ENCODE peak calls at places on chromosomes 13 and 19, in six cellular contexts. One of them, this sample, is unnamed.

GRCh38 chr13:46654956-46655726 is 102.2 kb downstream of the LRCH1 start:
- DNase-seq in Right ventricle myocardium superior: no peak
- DNase-seq in T follicular helper cell: no peak
- DNase-seq in RPMI8226: no peak
- DNase-seq in T-helper 17 cell: no peak
- DNase-seq in M059J: no peak
- DNase-seq in this sample: peak; percentile 38

GRCh38 chr19:7756258-7756657 is 6.8 kb upstream of the CLEC4M start:
- DNase-seq in T follicular helper cell: no peak
- DNase-seq in M059J: no peak
- DNase-seq in RPMI8226: no peak
- DNase-seq in T-helper 17 cell: no peak
- DNase-seq in Right ventricle myocardium superior: no peak
- DNase-seq in this sample: no peak

GRCh38 chr19:49857834-49858590 is 7.1 kb downstream of the PTOV1 start:
- DNase-seq in T follicular helper cell: no peak
- DNase-seq in RPMI8226: no peak
- DNase-seq in T-helper 17 cell: no peak
- DNase-seq in M059J: no peak
- DNase-seq in Right ventricle myocardium superior: no peak
- DNase-seq in this sample: no peak

GRCh38 chr19:27746691-27747380 is 1466.1 kb downstream of the UQCRFS1 start:
- DNase-seq in M059J: no peak
- DNase-seq in T follicular helper cell: no peak
- DNase-seq in Right ventricle myocardium superior: peak; percentile 61
- DNase-seq in RPMI8226: peak; percentile 10
- DNase-seq in T-helper 17 cell: no peak
- DNase-seq in this sample: peak; percentile 20

GRCh38 chr13:42814868-42815267 is 33.5 kb downstream of the FAM216B start:
- DNase-seq in T follicular helper cell: no peak
- DNase-seq in T-helper 17 cell: no peak
- DNase-seq in M059J: peak; percentile 75
- DNase-seq in RPMI8226: no peak
- DNase-seq in Right ventricle myocardium superior: no peak
- DNase-seq in this sample: peak; percentile 93

GRCh38 chr19:12687496-12688196 is at the start of gene GNG14:
- DNase-seq in T-helper 17 cell: no peak
- DNase-seq in Right ventricle myocardium superior: no peak
- DNase-seq in T follicular helper cell: no peak
- DNase-seq in M059J: no peak
- DNase-seq in RPMI8226: no peak
- DNase-seq in this sample: no peak

GRCh38 chr13:38045278-38046048 is 175.9 kb upstream of the TRPC4 start:
- DNase-seq in Right ventricle myocardium superior: no peak
- DNase-seq in T-helper 17 cell: no peak
- DNase-seq in RPMI8226: no peak
- DNase-seq in M059J: peak; percentile 37
- DNase-seq in T follicular helper cell: no peak
- DNase-seq in this sample: no peak

GRCh38 chr19:16381756-16382401 is 57.3 kb downstream of the KLF2 start:
- DNase-seq in T follicular helper cell: no peak
- DNase-seq in M059J: no peak
- DNase-seq in RPMI8226: no peak
- DNase-seq in Right ventricle myocardium superior: peak; percentile 91
- DNase-seq in T-helper 17 cell: no peak
- DNase-seq in this sample: peak; percentile 92

GRCh38 chr19:38684078-38684861 is 36.8 kb downstream of the ACTN4 start:
- DNase-seq in RPMI8226: peak; percentile 70
- DNase-seq in T-helper 17 cell: no peak
- DNase-seq in T follicular helper cell: no peak
- DNase-seq in Right ventricle myocardium superior: no peak
- DNase-seq in M059J: peak; percentile 98
- DNase-seq in this sample: peak; percentile 94

This sample was measured in fibroblast of gingiva.